ENCODE peak calls at places on chromosomes 16 and 17, in six cellular contexts. M is CD4-positive, CD25-positive, alpha-beta regulatory T cell; O is CD8-positive, alpha-beta memory T cell; S is aorta; N is CD4-positive, alpha-beta memory T cell; V is sigmoid colon. R is an unnamed sample.

GRCh38 chr16:14611660-14612059 is 18.4 kb downstream of the PARN start:
- DNase-seq in M (no peak), O (no peak), S (no peak), N (no peak), V (no peak), R (no peak)

GRCh38 chr17:33750943-33751701 is 458.0 kb upstream of the ASIC2 start:
- DNase-seq in M (peak), O (peak), S (peak), N (peak), V (peak), R (peak)

GRCh38 chr16:1308036-1308976 is 1.1 kb upstream of the UBE2I start:
- DNase-seq in M (no peak), O (no peak), S (no peak), N (no peak), V (no peak), R (peak)

GRCh38 chr16:56848056-56848936 is 16.7 kb upstream of the SLC12A3 start:
- DNase-seq in M (no peak), O (no peak), S (peak), N (no peak), V (no peak), R (no peak)

GRCh38 chr17:82226170-82226808 is 2.6 kb upstream of the SLC16A3 start:
- DNase-seq in M (no peak), O (no peak), S (no peak), N (no peak), V (no peak), R (no peak)

GRCh38 chr16:58883131-58883530 is 149.0 kb upstream of the GOT2 start:
- DNase-seq in M (no peak), O (no peak), S (no peak), N (no peak), V (no peak), R (no peak)

GRCh38 chr17:72305964-72306551 is 185.2 kb downstream of the SOX9 start:
- DNase-seq in M (no peak), O (no peak), S (no peak), N (no peak), V (no peak), R (peak)

GRCh38 chr17:1727258-1727789 is 2.8 kb downstream of the WDR81 start:
- DNase-seq in M (no peak), O (no peak), S (no peak), N (no peak), V (peak), R (no peak)

GRCh38 chr16:72172105-72173034 is at the start of gene PMFBP1:
- DNase-seq in M (no peak), O (no peak), S (no peak), N (no peak), V (peak), R (peak)

GRCh38 chr17:48484850-48485249 is 46.0 kb downstream of the HOXB1 start:
- DNase-seq in M (no peak), O (no peak), S (no peak), N (no peak), V (no peak), R (peak)

GRCh38 chr17:16434662-16435061 is 19.3 kb downstream of the TRPV2 start:
- DNase-seq in M (no peak), O (no peak), S (no peak), N (no peak), V (no peak), R (no peak)

GRCh38 chr17:74163271-74163821 is 40.1 kb upstream of the RPL38 start:
- DNase-seq in M (no peak), O (no peak), S (no peak), N (no peak), V (no peak), R (peak)

GRCh38 chr17:45353047-45353446 is 36.2 kb upstream of the MAP3K14 start:
- DNase-seq in M (no peak), O (no peak), S (no peak), N (no peak), V (peak), R (peak)

GRCh38 chr17:76381633-76382304 is 2.6 kb upstream of the SPHK1 start:
- DNase-seq in M (no peak), O (no peak), S (no peak), N (no peak), V (no peak), R (peak)

GRCh38 chr17:38585056-38585804 is 20.5 kb downstream of the SRCIN1 start:
- DNase-seq in M (no peak), O (no peak), S (no peak), N (no peak), V (no peak), R (no peak)

GRCh38 chr17:49696233-49696761 is 11.5 kb downstream of the SLC35B1 start:
- DNase-seq in M (no peak), O (peak), S (no peak), N (peak), V (no peak), R (no peak)

GRCh38 chr17:48925251-48925990 is 17.2 kb downstream of the UBE2Z start:
- DNase-seq in M (no peak), O (no peak), S (no peak), N (no peak), V (no peak), R (no peak)

GRCh38 chr16:81554993-81555392 is 110.4 kb downstream of the CMIP start:
- DNase-seq in M (no peak), O (no peak), S (peak), N (no peak), V (no peak), R (no peak)

GRCh38 chr17:57999496-58000017 is 7.5 kb downstream of the SRSF1 start:
- DNase-seq in M (no peak), O (no peak), S (no peak), N (peak), V (no peak), R (peak)

GRCh38 chr16:974606-975312 is 4.0 kb upstream of the LMF1 start:
- DNase-seq in M (no peak), O (no peak), S (no peak), N (no peak), V (no peak), R (no peak)

GRCh38 chr17:6748617-6749016 is 7.2 kb upstream of the XAF1 start:
- DNase-seq in M (no peak), O (no peak), S (no peak), N (no peak), V (no peak), R (no peak)

GRCh38 chr16:54121084-54121483 is 165.5 kb downstream of the IRX3 start:
- DNase-seq in M (no peak), O (no peak), S (no peak), N (no peak), V (no peak), R (no peak)

GRCh38 chr16:56319391-56319790 is 106.0 kb downstream of the AMFR start:
- DNase-seq in M (no peak), O (no peak), S (no peak), N (no peak), V (no peak), R (no peak)

GRCh38 chr17:10777890-10778289 is 26.0 kb downstream of the TMEM238L start:
- DNase-seq in M (no peak), O (no peak), S (no peak), N (no peak), V (no peak), R (no peak)

GRCh38 chr17:40791808-40792436 is 7.8 kb downstream of the KRT28 start:
- DNase-seq in M (no peak), O (no peak), S (no peak), N (no peak), V (no peak), R (no peak)

GRCh38 chr17:4786111-4786491 is at the start of gene VMO1:
- DNase-seq in M (no peak), O (no peak), S (no peak), N (no peak), V (peak), R (no peak)

GRCh38 chr17:4788807-4789700 is at the start of gene GLTPD2:
- DNase-seq in M (no peak), O (no peak), S (no peak), N (no peak), V (no peak), R (no peak)

GRCh38 chr17:4788159-4788806 is 481 bp upstream of the GLTPD2 start:
- DNase-seq in M (no peak), O (no peak), S (no peak), N (no peak), V (no peak), R (no peak)

GRCh38 chr17:4785311-4786110 is 653 bp downstream of the VMO1 start:
- DNase-seq in M (no peak), O (no peak), S (no peak), N (no peak), V (no peak), R (no peak)

DNA sequence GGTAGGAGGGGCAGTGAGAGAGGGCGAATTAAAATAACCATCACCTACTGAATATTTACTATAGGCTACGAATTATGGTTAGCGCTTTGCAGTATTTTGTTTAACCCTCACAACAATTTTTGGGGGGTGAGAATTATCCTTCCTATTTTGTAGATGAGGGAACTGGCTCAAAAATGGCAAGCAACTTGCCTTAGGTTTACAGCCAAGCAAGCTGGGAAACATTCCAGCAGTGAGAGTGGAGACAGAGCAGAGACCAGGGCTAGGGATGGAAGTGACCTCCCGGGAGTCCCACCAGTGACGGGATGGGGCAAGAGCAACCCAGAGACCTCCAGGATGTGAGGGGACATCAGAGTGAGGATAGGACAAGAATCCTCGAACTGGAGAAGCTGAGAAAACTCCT is 352 bp upstream of the VMO1 start:
- DNase-seq in M (no peak), O (no peak), S (no peak), N (no peak), V (no peak), R (no peak)
- H3K4me3 ChIP-seq in M (no peak), O (no peak), S (no peak), N (no peak), V (peak), R (no peak)

DNA sequence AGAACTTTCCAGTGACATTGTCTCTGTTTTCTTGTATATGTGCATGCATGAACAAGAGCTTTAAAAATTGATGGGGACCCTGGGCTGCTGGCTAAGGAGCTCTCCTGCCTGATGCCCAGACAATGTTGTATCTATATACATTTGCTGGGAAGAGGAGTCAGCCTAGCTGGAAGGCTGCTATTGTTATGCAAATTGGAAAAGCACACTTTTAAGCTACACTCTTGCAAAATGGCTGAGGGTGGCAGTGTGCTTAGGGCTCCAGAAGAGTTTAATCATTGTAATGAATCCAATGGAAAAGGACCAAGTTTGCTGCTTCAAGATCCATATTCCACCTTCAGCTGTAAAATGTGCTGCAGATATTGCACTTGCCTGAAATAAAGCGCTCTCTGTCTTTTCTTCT is 171.8 kb downstream of the PRKCA start:
- DNase-seq in M (no peak), O (no peak), S (no peak), N (no peak), V (no peak), R (no peak)
- H3K4me3 ChIP-seq in M (no peak), O (no peak), S (no peak), N (no peak), V (no peak), R (no peak)

DNA sequence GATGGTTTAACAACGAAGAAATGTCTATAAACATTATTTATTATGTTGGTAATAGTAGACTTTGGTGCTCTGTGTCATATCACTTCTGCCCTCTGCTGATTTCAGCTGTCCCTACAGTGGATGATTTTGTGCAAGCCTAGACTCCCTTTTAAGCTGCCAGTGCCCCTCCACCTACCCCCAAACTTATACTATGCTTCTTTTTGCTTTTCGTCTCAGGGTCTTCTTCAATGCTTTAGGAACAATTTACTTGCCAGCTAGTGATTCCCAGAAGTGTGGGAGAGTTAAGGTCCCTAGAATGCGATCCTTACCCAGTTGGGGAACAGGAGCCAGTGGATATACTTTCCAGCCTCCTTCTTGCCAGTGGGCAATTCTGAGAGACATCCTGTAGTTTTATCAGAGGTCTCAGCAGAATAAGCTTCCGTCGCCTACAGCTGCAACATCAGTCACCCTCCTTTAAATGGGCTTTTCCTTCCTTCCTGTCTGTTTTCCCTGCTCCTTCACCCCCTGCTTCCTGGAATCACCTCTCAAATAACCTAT is 4.1 kb downstream of the ICAM2 start:
- DNase-seq in M (no peak), O (no peak), S (no peak), N (no peak), V (no peak), R (no peak)
- H3K4me3 ChIP-seq in M (peak), O (peak), S (no peak), N (peak), V (no peak), R (no peak)

GRCh38 chr16:2458887-2459646 is 842 bp upstream of the TEDC2 start:
- DNase-seq in M (no peak), O (no peak), S (no peak), N (no peak), V (no peak), R (no peak)

GRCh38 chr16:2462031-2462866 is 2.3 kb downstream of the TEDC2 start:
- DNase-seq in M (no peak), O (no peak), S (no peak), N (no peak), V (no peak), R (no peak)

GRCh38 chr16:2459647-2460390 is at the start of gene TEDC2:
- DNase-seq in M (peak), O (peak), S (peak), N (peak), V (peak), R (peak)

GRCh38 chr16:2460916-2461315 is 1.0 kb downstream of the TEDC2 start:
- DNase-seq in M (no peak), O (no peak), S (no peak), N (no peak), V (no peak), R (no peak)

GRCh38 chr16:2460391-2460713 is 443 bp downstream of the TEDC2 start:
- DNase-seq in M (no peak), O (no peak), S (no peak), N (no peak), V (no peak), R (no peak)
- H3K4me3 ChIP-seq in M (no peak), O (peak), S (no peak), N (peak), V (peak), R (peak)

R was measured in HL-60.